ENCODE peak calls at places on chromosome 5, in six cellular contexts. G, D, A, N, W and Y are unnamed samples.

GRCh38 chr5:171426266-171426665 is 6.8 kb downstream of the FGF18 start:
- DNase-seq in G (no peak), D (no peak), W (peak; percentile 34), N (no peak), A (no peak), Y (no peak)

GRCh38 chr5:83895860-83896259 is 175.2 kb upstream of the HAPLN1 start:
- DNase-seq in A (no peak), W (no peak), N (no peak), G (no peak), D (no peak), Y (no peak)

GRCh38 chr5:73129143-73129542 is 8.8 kb downstream of the TMEM171 start:
- DNase-seq in N (no peak), D (no peak), G (peak; percentile 37), W (no peak), A (no peak), Y (no peak)

GRCh38 chr5:37501152-37501551 is 122.0 kb downstream of the WDR70 start:
- DNase-seq in A (no peak), N (no peak), W (no peak), D (no peak), G (no peak), Y (no peak)

GRCh38 chr5:10596886-10597451 is 33.1 kb downstream of the ANKRD33B start:
- DNase-seq in N (no peak), A (no peak), G (no peak), W (no peak), D (no peak), Y (no peak)

GRCh38 chr5:160342413-160342941 is 27.9 kb downstream of the C1QTNF2 start:
- DNase-seq in W (no peak), N (peak; percentile 28), D (no peak), G (no peak), A (no peak), Y (no peak)

GRCh38 chr5:65268520-65268919 is 213.2 kb downstream of the ADAMTS6 start:
- DNase-seq in G (no peak), A (no peak), D (no peak), W (no peak), N (no peak), Y (no peak)

GRCh38 chr5:135209495-135209837 is 175.4 kb upstream of the PITX1 start:
- DNase-seq in N (no peak), A (no peak), D (no peak), W (no peak), G (peak; percentile 17), Y (no peak)

GRCh38 chr5:77101298-77101697 is 14.2 kb upstream of the ZBED3 start:
- DNase-seq in D (no peak), A (no peak), W (no peak), G (no peak), N (no peak), Y (no peak)

GRCh38 chr5:151905639-151906038 is 19.0 kb downstream of the GLRA1 start:
- DNase-seq in D (no peak), N (no peak), W (no peak), A (no peak), G (no peak), Y (no peak)

DNA sequence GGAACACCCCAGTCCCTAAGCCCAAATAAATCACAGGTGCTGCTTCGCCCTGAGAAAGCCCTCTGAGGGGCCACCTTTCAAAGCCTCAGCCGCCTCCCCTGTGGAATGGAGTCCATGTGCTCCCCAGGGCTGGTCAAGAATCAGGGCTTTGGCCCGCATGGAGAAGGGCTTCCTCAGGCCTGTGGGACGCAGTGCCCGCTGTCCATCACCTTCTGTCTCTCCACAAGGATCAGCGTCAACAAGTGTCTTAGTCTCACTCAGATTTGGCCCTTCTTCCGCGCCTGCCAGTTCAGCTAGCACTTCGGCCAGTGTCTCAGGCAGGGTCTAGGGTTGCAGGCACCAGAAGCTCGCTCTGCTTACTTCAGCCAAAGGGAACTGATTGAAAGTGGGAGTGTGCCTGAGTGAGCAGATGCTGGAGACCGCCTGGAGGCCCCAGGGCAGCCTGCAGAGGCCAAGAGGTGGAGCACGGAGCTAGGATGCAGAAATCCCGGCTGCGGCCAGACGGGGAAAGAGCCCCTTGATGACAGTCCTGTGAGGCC is 16.5 kb downstream of the HNRNPH1 start:
- DNase-seq in W (peak; percentile 49), A (no peak), D (peak; percentile 57), G (no peak), N (no peak), Y (no peak)
- H3K4me1 ChIP-seq in W (no peaks in the 10 kb centered on the region), A (no peaks in the 10 kb centered on the region), D (peaks cover 48% of the 10 kb centered on the region), G (no peaks in the 10 kb centered on the region), N (peaks cover 35% of the 10 kb centered on the region), Y (peaks cover 9% of the 10 kb centered on the region)

GRCh38 chr5:170300361-170301013 is 2.9 kb upstream of the LCP2 start:
- DNase-seq in A (no peak), D (no peak), W (no peak), G (no peak), N (no peak), Y (no peak)
- H3K4me1 ChIP-seq in A (peaks cover 4% of the 10 kb centered on the region), D (no peaks in the 10 kb centered on the region), W (peaks cover 10% of the 10 kb centered on the region), G (no peaks in the 10 kb centered on the region), N (peaks cover 50% of the 10 kb centered on the region), Y (no peaks in the 10 kb centered on the region)

GRCh38 chr5:58497956-58498942 is 7.0 kb downstream of the GAPT start:
- DNase-seq in N (peak; percentile 24), A (peak; percentile 12), D (no peak), G (peak; percentile 59), W (no peak), Y (no peak)
- H3K4me1 ChIP-seq in N (no peaks in the 10 kb centered on the region), A (no peaks in the 10 kb centered on the region), D (no peaks in the 10 kb centered on the region), G (no peaks in the 10 kb centered on the region), W (no peaks in the 10 kb centered on the region), Y (no peaks in the 10 kb centered on the region)

GRCh38 chr5:66967826-66968262 is 228.8 kb downstream of the CD180 start:
- DNase-seq in A (no peak), D (no peak), G (no peak), N (no peak), W (no peak), Y (no peak)
- H3K4me1 ChIP-seq in A (peaks cover 1% of the 10 kb centered on the region), D (no peaks in the 10 kb centered on the region), G (no peaks in the 10 kb centered on the region), N (peaks cover 6% of the 10 kb centered on the region), W (no peaks in the 10 kb centered on the region), Y (no peaks in the 10 kb centered on the region)

GRCh38 chr5:172871561-172871960 is 37.5 kb downstream of the ERGIC1 start:
- DNase-seq in G (no peak), D (peak; percentile 15), A (no peak), W (no peak), N (no peak), Y (no peak)
- H3K4me1 ChIP-seq in G (peaks cover 6% of the 10 kb centered on the region), D (peaks cover 80% of the 10 kb centered on the region), A (peaks cover 35% of the 10 kb centered on the region), W (peaks cover 43% of the 10 kb centered on the region), N (peaks cover 95% of the 10 kb centered on the region), Y (peaks cover 44% of the 10 kb centered on the region)

DNA sequence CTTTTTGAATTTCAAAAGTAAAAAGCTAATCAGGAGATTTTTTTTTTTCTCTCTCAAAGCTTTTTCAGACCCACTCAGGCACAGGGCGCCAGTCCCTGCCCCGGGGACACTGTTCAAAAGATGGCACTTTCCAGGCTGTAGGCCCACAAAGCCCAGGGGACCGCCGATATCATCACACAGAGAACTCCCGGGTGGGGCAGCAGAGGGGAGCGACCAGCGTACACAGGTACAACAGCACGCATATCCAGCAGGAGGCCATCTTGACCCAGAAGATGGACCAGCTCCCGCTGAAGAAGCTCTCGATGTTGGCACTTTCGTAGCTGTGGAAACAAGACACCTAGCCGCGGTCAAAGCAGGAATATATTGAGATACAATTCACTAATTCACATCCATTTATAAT is 108.3 kb downstream of the THBS4 start:
- DNase-seq in N (no peak), W (no peak), D (no peak), G (no peak), A (no peak), Y (no peak)
- H3K4me1 ChIP-seq in N (no peaks in the 10 kb centered on the region), W (no peaks in the 10 kb centered on the region), D (peaks cover 24% of the 10 kb centered on the region), G (no peaks in the 10 kb centered on the region), A (peaks cover 8% of the 10 kb centered on the region), Y (no peaks in the 10 kb centered on the region)

DNA sequence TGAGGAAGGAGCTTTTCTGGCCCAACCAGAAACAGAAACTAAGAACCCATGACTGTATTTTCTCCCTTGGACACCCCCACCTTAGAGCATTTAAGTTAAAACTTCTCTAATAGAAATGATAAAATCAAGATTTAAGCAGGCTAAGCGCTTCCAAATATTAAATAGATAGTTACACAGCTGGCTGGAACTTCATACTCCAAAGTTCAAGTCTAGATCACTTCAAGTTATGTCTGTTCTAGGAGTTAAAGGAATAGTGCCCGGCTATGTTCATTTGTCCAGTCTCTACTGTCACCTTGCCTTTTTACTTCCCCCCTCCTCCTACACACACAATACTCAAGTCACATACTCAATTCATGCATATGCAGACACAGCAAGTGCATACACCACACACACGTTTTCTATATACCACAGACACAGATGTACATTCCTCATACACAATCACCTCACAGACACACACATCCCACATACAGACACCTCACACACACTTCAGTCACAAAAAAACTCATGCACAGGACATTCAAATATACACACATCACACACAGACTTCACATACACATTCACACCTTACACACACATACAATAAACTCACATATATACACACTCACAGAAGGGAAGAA is 237.7 kb downstream of the PDE4D start:
- DNase-seq in W (no peak), D (no peak), A (no peak), N (no peak), G (no peak), Y (no peak)
- H3K4me1 ChIP-seq in W (peaks cover 3% of the 10 kb centered on the region), D (peaks cover 30% of the 10 kb centered on the region), A (no peaks in the 10 kb centered on the region), N (no peaks in the 10 kb centered on the region), G (no peaks in the 10 kb centered on the region), Y (no peaks in the 10 kb centered on the region)

DNA sequence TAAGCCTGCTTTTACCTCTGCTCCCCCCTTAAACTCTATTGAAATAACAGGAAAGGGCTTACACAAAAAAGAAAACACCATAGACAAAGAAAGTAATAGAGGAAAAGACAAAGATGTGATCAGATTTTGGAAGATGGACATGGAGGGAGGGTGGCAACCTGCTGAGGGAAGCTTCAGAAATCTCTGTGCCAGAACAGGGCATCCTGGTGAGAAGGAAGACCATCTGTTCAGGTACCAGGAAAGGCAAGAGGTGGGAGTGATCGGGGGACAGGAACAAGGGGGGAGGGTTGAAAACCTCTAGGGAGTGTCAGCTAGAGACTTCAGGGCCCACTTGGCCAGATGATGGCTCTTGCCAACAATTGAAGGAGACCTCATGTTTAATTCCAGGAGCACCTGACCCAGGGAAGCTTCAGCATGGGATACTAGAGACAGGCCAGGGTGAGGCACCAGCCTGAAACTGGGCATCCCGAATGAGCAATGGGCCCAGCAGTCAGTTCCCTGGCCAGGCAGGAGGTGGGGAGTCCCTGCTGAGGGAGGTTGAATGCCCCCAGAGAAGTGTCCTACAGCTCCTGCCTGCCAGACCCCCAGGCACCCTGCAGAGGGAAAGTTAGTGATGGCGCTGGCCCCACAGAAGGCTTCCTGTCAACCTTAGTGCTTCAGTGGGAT is 8.2 kb downstream of the SQSTM1 start:
- DNase-seq in W (peak; percentile 27), G (no peak), N (peak; percentile 20), A (no peak), D (no peak), Y (no peak)
- H3K4me1 ChIP-seq in W (peaks cover 43% of the 10 kb centered on the region), G (peaks cover 30% of the 10 kb centered on the region), N (peaks cover 49% of the 10 kb centered on the region), A (no peaks in the 10 kb centered on the region), D (peaks cover 83% of the 10 kb centered on the region), Y (peaks cover 11% of the 10 kb centered on the region)

DNA sequence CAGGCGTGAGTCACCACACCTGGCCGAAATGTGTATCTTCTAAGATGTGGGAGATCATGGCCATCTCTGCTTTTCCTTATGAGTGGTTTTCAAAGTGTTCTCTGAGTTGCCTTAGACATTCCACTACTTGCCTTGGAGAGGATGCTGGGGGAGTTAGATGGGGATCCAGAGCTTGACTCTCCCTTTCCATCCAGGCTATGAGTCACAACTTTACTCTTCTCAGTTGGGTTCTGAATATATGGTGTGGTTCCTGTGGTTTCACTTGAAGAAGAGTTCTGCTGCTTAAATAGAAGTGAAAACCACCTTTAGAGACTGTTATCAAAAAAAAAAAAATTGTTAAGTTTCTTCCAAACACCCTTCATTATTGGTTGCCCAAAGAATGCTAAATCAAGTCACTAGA is 217.6 kb downstream of the ZNF608 start:
- DNase-seq in A (no peak), D (no peak), N (no peak), W (no peak), G (no peak), Y (no peak)
- H3K4me1 ChIP-seq in A (no peaks in the 10 kb centered on the region), D (peaks cover 10% of the 10 kb centered on the region), N (peaks cover 8% of the 10 kb centered on the region), W (no peaks in the 10 kb centered on the region), G (no peaks in the 10 kb centered on the region), Y (no peaks in the 10 kb centered on the region)